ENCODE peak calls at places on chromosomes 6 and 20, in seven cellular contexts. One of them, this sample, is unnamed.

GRCh38 chr6:1995521-1996110 is 249.8 kb downstream of the GMDS start:
- DNase-seq in fibroblast of pulmonary artery: no peak
- DNase-seq in spleen: no peak
- DNase-seq in heart left ventricle: no peak
- DNase-seq in GM23338: peak; percentile 18
- DNase-seq in GM12865: peak; percentile 38
- DNase-seq in gastrocnemius medialis: no peak
- DNase-seq in this sample: no peak

GRCh38 chr6:23663652-23664051 is 462.4 kb upstream of the NRSN1 start:
- DNase-seq in fibroblast of pulmonary artery: no peak
- DNase-seq in spleen: no peak
- DNase-seq in heart left ventricle: no peak
- DNase-seq in GM23338: no peak
- DNase-seq in GM12865: no peak
- DNase-seq in gastrocnemius medialis: no peak
- DNase-seq in this sample: no peak

GRCh38 chr6:41921712-41921998 is 356 bp downstream of the BYSL start:
- DNase-seq in fibroblast of pulmonary artery: no peak
- DNase-seq in spleen: no peak
- DNase-seq in heart left ventricle: no peak
- DNase-seq in GM23338: no peak
- DNase-seq in GM12865: no peak
- DNase-seq in gastrocnemius medialis: no peak
- DNase-seq in this sample: no peak

GRCh38 chr20:10537850-10538480 is 102.9 kb downstream of the SLX4IP start:
- DNase-seq in fibroblast of pulmonary artery: peak; percentile 53
- DNase-seq in spleen: no peak
- DNase-seq in heart left ventricle: no peak
- DNase-seq in GM23338: no peak
- DNase-seq in GM12865: no peak
- DNase-seq in gastrocnemius medialis: no peak
- DNase-seq in this sample: no peak

GRCh38 chr6:7332090-7332745 is 19.2 kb upstream of the SSR1 start:
- DNase-seq in fibroblast of pulmonary artery: no peak
- DNase-seq in spleen: no peak
- DNase-seq in heart left ventricle: no peak
- DNase-seq in GM23338: no peak
- DNase-seq in GM12865: no peak
- DNase-seq in gastrocnemius medialis: no peak
- DNase-seq in this sample: no peak

GRCh38 chr6:24313477-24314141 is 44.2 kb downstream of the DCDC2 start:
- DNase-seq in fibroblast of pulmonary artery: peak; percentile 93
- DNase-seq in spleen: no peak
- DNase-seq in heart left ventricle: no peak
- DNase-seq in GM23338: peak; percentile 66
- DNase-seq in GM12865: no peak
- DNase-seq in gastrocnemius medialis: no peak
- DNase-seq in this sample: peak; percentile 61

GRCh38 chr6:81988446-81988845 is 236.0 kb upstream of the TENT5A start:
- DNase-seq in fibroblast of pulmonary artery: no peak
- DNase-seq in spleen: no peak
- DNase-seq in heart left ventricle: no peak
- DNase-seq in GM23338: no peak
- DNase-seq in GM12865: no peak
- DNase-seq in gastrocnemius medialis: no peak
- DNase-seq in this sample: no peak

GRCh38 chr6:140178550-140179334 is 804.3 kb upstream of the CITED2 start:
- DNase-seq in fibroblast of pulmonary artery: peak; percentile 61
- DNase-seq in spleen: no peak
- DNase-seq in heart left ventricle: no peak
- DNase-seq in GM23338: no peak
- DNase-seq in GM12865: no peak
- DNase-seq in gastrocnemius medialis: no peak
- DNase-seq in this sample: peak; percentile 46

GRCh38 chr6:98945311-98946005 is 2.3 kb downstream of the FBXL4 start:
- DNase-seq in fibroblast of pulmonary artery: no peak
- DNase-seq in spleen: no peak
- DNase-seq in heart left ventricle: no peak
- DNase-seq in GM23338: no peak
- DNase-seq in GM12865: no peak
- DNase-seq in gastrocnemius medialis: no peak
- DNase-seq in this sample: no peak

GRCh38 chr6:85470023-85470410 is 20.1 kb downstream of the NT5E start:
- DNase-seq in fibroblast of pulmonary artery: no peak
- DNase-seq in spleen: no peak
- DNase-seq in heart left ventricle: no peak
- DNase-seq in GM23338: no peak
- DNase-seq in GM12865: no peak
- DNase-seq in gastrocnemius medialis: no peak
- DNase-seq in this sample: no peak

GRCh38 chr6:168354338-168354737 is 34.8 kb upstream of the DACT2 start:
- DNase-seq in fibroblast of pulmonary artery: no peak
- DNase-seq in spleen: no peak
- DNase-seq in heart left ventricle: no peak
- DNase-seq in GM23338: no peak
- DNase-seq in GM12865: no peak
- DNase-seq in gastrocnemius medialis: no peak
- DNase-seq in this sample: no peak

GRCh38 chr6:31572041-31572911 is at the start of gene LTA:
- DNase-seq in fibroblast of pulmonary artery: no peak
- DNase-seq in spleen: peak; percentile 92
- DNase-seq in heart left ventricle: no peak
- DNase-seq in GM23338: no peak
- DNase-seq in GM12865: peak; percentile 78
- DNase-seq in gastrocnemius medialis: no peak
- DNase-seq in this sample: no peak

GRCh38 chr6:134080171-134080795 is 27.9 kb upstream of the SLC2A12 start:
- DNase-seq in fibroblast of pulmonary artery: no peak
- DNase-seq in spleen: no peak
- DNase-seq in heart left ventricle: no peak
- DNase-seq in GM23338: peak; percentile 17
- DNase-seq in GM12865: peak; percentile 51
- DNase-seq in gastrocnemius medialis: no peak
- DNase-seq in this sample: no peak

GRCh38 chr6:41289815-41290214 is 3.3 kb upstream of the TREM1 start:
- DNase-seq in fibroblast of pulmonary artery: no peak
- DNase-seq in spleen: no peak
- DNase-seq in heart left ventricle: no peak
- DNase-seq in GM23338: no peak
- DNase-seq in GM12865: no peak
- DNase-seq in gastrocnemius medialis: no peak
- DNase-seq in this sample: no peak

GRCh38 chr6:23559587-23560343 is 566.2 kb upstream of the NRSN1 start:
- DNase-seq in fibroblast of pulmonary artery: no peak
- DNase-seq in spleen: no peak
- DNase-seq in heart left ventricle: peak; percentile 19
- DNase-seq in GM23338: no peak
- DNase-seq in GM12865: no peak
- DNase-seq in gastrocnemius medialis: no peak
- DNase-seq in this sample: no peak

GRCh38 chr20:20293986-20294385 is 73.9 kb upstream of the INSM1 start:
- DNase-seq in fibroblast of pulmonary artery: no peak
- DNase-seq in spleen: no peak
- DNase-seq in heart left ventricle: no peak
- DNase-seq in GM23338: no peak
- DNase-seq in GM12865: no peak
- DNase-seq in gastrocnemius medialis: no peak
- DNase-seq in this sample: no peak

GRCh38 chr6:131451330-131452195 is 121.5 kb upstream of the ARG1 start:
- DNase-seq in fibroblast of pulmonary artery: no peak
- DNase-seq in spleen: no peak
- DNase-seq in heart left ventricle: no peak
- DNase-seq in GM23338: no peak
- DNase-seq in GM12865: no peak
- DNase-seq in gastrocnemius medialis: no peak
- DNase-seq in this sample: no peak

GRCh38 chr6:1145756-1146218 is 166.1 kb upstream of the FOXQ1 start:
- DNase-seq in fibroblast of pulmonary artery: no peak
- DNase-seq in spleen: no peak
- DNase-seq in heart left ventricle: no peak
- DNase-seq in GM23338: no peak
- DNase-seq in GM12865: no peak
- DNase-seq in gastrocnemius medialis: no peak
- DNase-seq in this sample: no peak

GRCh38 chr20:57838670-57839142 is 128.9 kb upstream of the PMEPA1 start:
- DNase-seq in fibroblast of pulmonary artery: no peak
- DNase-seq in spleen: no peak
- DNase-seq in heart left ventricle: no peak
- DNase-seq in GM23338: no peak
- DNase-seq in GM12865: no peak
- DNase-seq in gastrocnemius medialis: no peak
- DNase-seq in this sample: no peak

DNA sequence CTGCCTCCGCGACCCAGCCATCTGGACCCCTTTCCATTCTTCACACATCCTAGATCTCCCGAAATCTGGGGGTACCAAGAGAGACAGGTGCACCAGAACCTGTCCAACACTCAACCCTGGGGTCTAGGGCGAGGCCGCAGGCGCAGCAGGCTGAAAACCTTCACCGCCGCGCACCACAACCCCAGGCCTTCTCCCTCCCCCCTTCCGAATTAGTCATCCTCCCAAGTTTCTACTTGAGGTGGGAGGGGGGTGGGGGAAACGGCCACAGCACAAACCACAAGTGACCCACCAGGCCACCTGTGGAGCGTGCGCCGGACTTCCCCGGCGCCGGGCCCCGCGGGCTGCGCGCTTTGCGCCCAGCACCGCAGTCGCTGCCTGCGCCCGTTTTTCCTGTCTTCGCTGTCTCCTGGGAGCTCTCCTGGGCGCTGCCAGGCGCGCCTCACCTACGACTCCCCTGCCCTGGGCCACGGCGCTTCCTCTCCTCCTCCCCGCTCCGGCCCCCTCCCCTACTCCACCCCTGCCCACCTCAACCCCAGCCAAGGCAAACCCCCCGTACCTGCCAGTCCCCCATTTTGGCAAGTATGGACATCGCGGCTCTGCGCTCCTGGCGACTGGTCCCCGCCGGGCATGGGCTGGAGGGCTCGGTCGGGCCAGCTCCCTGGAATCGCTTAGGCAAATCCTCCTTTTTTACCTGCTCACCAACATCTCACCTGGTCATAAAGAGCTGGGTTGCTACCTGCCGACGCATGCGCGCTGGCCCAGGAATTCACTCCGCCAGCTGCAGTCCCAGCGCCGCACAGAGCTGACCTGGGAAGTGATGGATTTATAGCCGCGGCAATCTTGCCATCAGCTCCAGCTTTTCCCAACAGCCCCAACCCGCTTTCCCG is 4.2 kb upstream of the TFAP2A start:
- DNase-seq in fibroblast of pulmonary artery: no peak
- DNase-seq in spleen: no peak
- DNase-seq in heart left ventricle: no peak
- DNase-seq in GM23338: peak; percentile 95
- DNase-seq in GM12865: peak; percentile 86
- DNase-seq in gastrocnemius medialis: no peak
- DNase-seq in this sample: no peak
- H3K4me3 ChIP-seq in fibroblast of pulmonary artery: no peak overlapping the region
- H3K4me3 ChIP-seq in spleen: no peak overlapping the region
- H3K4me3 ChIP-seq in heart left ventricle: no peak overlapping the region
- H3K4me3 ChIP-seq in GM23338: peak overlapping the region; percentile 59
- H3K4me3 ChIP-seq in GM12865: peak overlapping the region; percentile 2
- H3K4me3 ChIP-seq in gastrocnemius medialis: no peak overlapping the region
- H3K4me3 ChIP-seq in this sample: no peak overlapping the region

GRCh38 chr6:101069191-101069795 is 188.2 kb upstream of the ASCC3 start:
- DNase-seq in fibroblast of pulmonary artery: peak; percentile 59
- DNase-seq in spleen: no peak
- DNase-seq in heart left ventricle: no peak
- DNase-seq in GM23338: no peak
- DNase-seq in GM12865: no peak
- DNase-seq in gastrocnemius medialis: no peak
- DNase-seq in this sample: no peak
- TF ChIP-seq CTCF in fibroblast of pulmonary artery: peak; percentile 27
- TF ChIP-seq CTCF in spleen: no peak
- TF ChIP-seq CTCF in heart left ventricle: no peak
- TF ChIP-seq CTCF in GM23338: peak; percentile 52
- TF ChIP-seq CTCF in GM12865: no peak
- TF ChIP-seq CTCF in gastrocnemius medialis: no peak
- TF ChIP-seq CTCF in this sample: no peak

GRCh38 chr20:4725263-4725550 is 3.5 kb downstream of the PRND start:
- DNase-seq in fibroblast of pulmonary artery: no peak
- DNase-seq in spleen: no peak
- DNase-seq in heart left ventricle: no peak
- DNase-seq in GM23338: no peak
- DNase-seq in GM12865: no peak
- DNase-seq in gastrocnemius medialis: no peak
- DNase-seq in this sample: no peak

GRCh38 chr20:4724459-4725262 is 3.0 kb downstream of the PRND start:
- DNase-seq in fibroblast of pulmonary artery: no peak
- DNase-seq in spleen: no peak
- DNase-seq in heart left ventricle: no peak
- DNase-seq in GM23338: no peak
- DNase-seq in GM12865: no peak
- DNase-seq in gastrocnemius medialis: no peak
- DNase-seq in this sample: no peak

GRCh38 chr20:4728121-4728520 is 6.4 kb downstream of the PRND start:
- DNase-seq in fibroblast of pulmonary artery: peak; percentile 21
- DNase-seq in spleen: no peak
- DNase-seq in heart left ventricle: no peak
- DNase-seq in GM23338: no peak
- DNase-seq in GM12865: no peak
- DNase-seq in gastrocnemius medialis: no peak
- DNase-seq in this sample: peak; percentile 29

GRCh38 chr20:4729265-4729664 is 7.6 kb downstream of the PRND start:
- DNase-seq in fibroblast of pulmonary artery: no peak
- DNase-seq in spleen: no peak
- DNase-seq in heart left ventricle: no peak
- DNase-seq in GM23338: no peak
- DNase-seq in GM12865: peak; percentile 15
- DNase-seq in gastrocnemius medialis: no peak
- DNase-seq in this sample: no peak

DNA sequence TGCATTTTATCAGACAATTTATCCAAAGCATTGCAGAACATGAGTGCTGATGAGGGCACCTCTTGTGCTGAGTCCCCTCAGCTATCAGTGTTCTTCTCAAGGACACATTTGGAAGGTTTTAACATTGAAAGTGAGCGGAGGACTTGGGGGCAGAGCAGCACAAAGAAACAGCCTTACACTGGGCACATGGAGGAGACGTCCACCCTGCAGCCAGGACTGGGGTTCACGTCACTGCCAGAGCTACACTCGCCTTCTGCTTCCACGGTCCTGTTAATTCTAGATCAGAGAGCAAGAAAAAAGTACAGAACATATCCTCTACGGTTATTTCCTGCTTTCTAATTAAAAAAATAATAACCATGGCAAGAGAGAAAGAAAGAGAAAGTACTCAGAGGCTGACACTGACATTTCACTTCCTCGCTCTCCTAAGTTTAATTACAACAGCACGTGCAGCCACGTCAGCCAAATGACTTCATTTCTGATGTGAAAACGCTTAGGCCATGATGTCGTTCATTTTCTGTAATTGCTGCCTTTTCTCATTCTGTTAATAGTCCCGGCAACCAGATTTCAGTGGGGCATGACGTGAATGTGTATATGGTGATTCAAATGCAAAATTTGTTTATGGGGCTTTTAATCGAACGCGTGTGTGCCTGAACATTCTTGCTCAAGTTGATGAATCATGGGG is 5.1 kb downstream of the PRND start:
- DNase-seq in fibroblast of pulmonary artery: peak; percentile 49
- DNase-seq in spleen: peak; percentile 80
- DNase-seq in heart left ventricle: no peak
- DNase-seq in GM23338: no peak
- DNase-seq in GM12865: peak; percentile 60
- DNase-seq in gastrocnemius medialis: no peak
- DNase-seq in this sample: peak; percentile 82
- H3K4me3 ChIP-seq in fibroblast of pulmonary artery: no peak overlapping the region
- H3K4me3 ChIP-seq in spleen: no peak overlapping the region
- H3K4me3 ChIP-seq in heart left ventricle: peak overlapping the region; percentile 44
- H3K4me3 ChIP-seq in GM23338: no peak overlapping the region
- H3K4me3 ChIP-seq in GM12865: peak overlapping the region; percentile 11
- H3K4me3 ChIP-seq in gastrocnemius medialis: peak overlapping the region; percentile 16
- H3K4me3 ChIP-seq in this sample: no peak overlapping the region

GRCh38 chr6:20698675-20699074 is 164.4 kb downstream of the CDKAL1 start:
- DNase-seq in fibroblast of pulmonary artery: no peak
- DNase-seq in spleen: no peak
- DNase-seq in heart left ventricle: no peak
- DNase-seq in GM23338: no peak
- DNase-seq in GM12865: no peak
- DNase-seq in gastrocnemius medialis: no peak
- DNase-seq in this sample: no peak
- TF ChIP-seq CTCF in fibroblast of pulmonary artery: no peak
- TF ChIP-seq CTCF in spleen: no peak
- TF ChIP-seq CTCF in heart left ventricle: no peak
- TF ChIP-seq CTCF in GM23338: no peak
- TF ChIP-seq CTCF in GM12865: no peak
- TF ChIP-seq CTCF in gastrocnemius medialis: no peak
- TF ChIP-seq CTCF in this sample: no peak

This sample was measured in fibroblast of villous mesenchyme.